ENCODE peak calls at places on chromosome 5, in six cellular contexts. W is uterus, A is IMR-90, I is colonic mucosa, K is tibial nerve, F is endothelial cell of umbilical vein. P is an unnamed sample.
A peak's percentile ranks its signal among the peaks of the same experiment; 100 is the strongest.

GRCh38 chr5:81556809-81557208 is 162.9 kb upstream of the ACOT12 start:
- DNase-seq in W (no peak), A (no peak), I (no peak), K (no peak), F (no peak), P (no peak)

GRCh38 chr5:177343777-177344176 is 7.7 kb downstream of the LMAN2 start:
- DNase-seq in W (no peak), A (no peak), I (no peak), K (no peak), F (no peak), P (no peak)

GRCh38 chr5:169411016-169411788 is 110.3 kb upstream of the SLIT3 start:
- DNase-seq in W (no peak), A (no peak), I (no peak), K (no peak), F (no peak), P (no peak)

GRCh38 chr5:114435885-114436299 is 74.0 kb downstream of the KCNN2 start:
- DNase-seq in W (no peak), A (no peak), I (no peak), K (no peak), F (no peak), P (no peak)

GRCh38 chr5:41408676-41409443 is 101.5 kb downstream of the PLCXD3 start:
- DNase-seq in W (no peak), A (peak; percentile 74), I (peak; percentile 20), K (no peak), F (no peak), P (no peak)

GRCh38 chr5:129670944-129671343 is 77.0 kb upstream of the MINAR2 start:
- DNase-seq in W (no peak), A (peak; percentile 70), I (no peak), K (no peak), F (peak; percentile 76), P (no peak)

GRCh38 chr5:35920890-35921289 is 17.5 kb downstream of the CAPSL start:
- DNase-seq in W (no peak), A (no peak), I (no peak), K (no peak), F (no peak), P (no peak)

GRCh38 chr5:143036146-143036927 is 266.2 kb downstream of the ARHGAP26 start:
- DNase-seq in W (no peak), A (no peak), I (no peak), K (no peak), F (no peak), P (no peak)

GRCh38 chr5:24644757-24645156 is at the start of gene CDH10:
- DNase-seq in W (no peak), A (no peak), I (no peak), K (no peak), F (no peak), P (no peak)

GRCh38 chr5:56516936-56517521 is 283.9 kb upstream of the ANKRD55 start:
- DNase-seq in W (no peak), A (peak; percentile 29), I (no peak), K (peak; percentile 43), F (peak; percentile 18), P (no peak)

GRCh38 chr5:75054110-75054930 is 2.0 kb upstream of the GCNT4 start:
- DNase-seq in W (peak; percentile 37), A (peak; percentile 34), I (peak; percentile 36), K (peak; percentile 30), F (no peak), P (peak; percentile 49)

GRCh38 chr5:113181853-113182490 is 205.4 kb downstream of the DCP2 start:
- DNase-seq in W (no peak), A (no peak), I (no peak), K (no peak), F (no peak), P (no peak)

GRCh38 chr5:126020770-126021169 is 402.4 kb upstream of the GRAMD2B start:
- DNase-seq in W (no peak), A (no peak), I (no peak), K (no peak), F (no peak), P (no peak)

GRCh38 chr5:135047347-135047695 is 13.3 kb upstream of the PITX1 start:
- DNase-seq in W (no peak), A (no peak), I (no peak), K (no peak), F (no peak), P (no peak)

GRCh38 chr5:8756498-8757084 is 789.3 kb downstream of the SEMA5A start:
- DNase-seq in W (no peak), A (peak; percentile 60), I (no peak), K (no peak), F (peak; percentile 29), P (no peak)

GRCh38 chr5:146040559-146040958 is 64.8 kb downstream of the PLAC8L1 start:
- DNase-seq in W (no peak), A (no peak), I (peak; percentile 48), K (no peak), F (no peak), P (no peak)

GRCh38 chr5:175337680-175338079 is 106.3 kb downstream of the DRD1 start:
- DNase-seq in W (no peak), A (no peak), I (no peak), K (no peak), F (no peak), P (no peak)

GRCh38 chr5:29469581-29469980 is 1723.9 kb upstream of the CDH6 start:
- DNase-seq in W (no peak), A (no peak), I (no peak), K (no peak), F (no peak), P (no peak)

GRCh38 chr5:59317772-59318205 is 575.7 kb downstream of the PDE4D start:
- DNase-seq in W (no peak), A (no peak), I (no peak), K (no peak), F (no peak), P (no peak)

GRCh38 chr5:72555871-72556270 is 48.7 kb upstream of the ZNF366 start:
- DNase-seq in W (no peak), A (no peak), I (no peak), K (no peak), F (no peak), P (no peak)

GRCh38 chr5:144315994-144316634 is 145.4 kb downstream of the KCTD16 start:
- DNase-seq in W (no peak), A (no peak), I (peak; percentile 78), K (no peak), F (no peak), P (no peak)

GRCh38 chr5:133520062-133520461 is 92.3 kb downstream of the FSTL4 start:
- DNase-seq in W (no peak), A (no peak), I (no peak), K (no peak), F (no peak), P (no peak)

DNA sequence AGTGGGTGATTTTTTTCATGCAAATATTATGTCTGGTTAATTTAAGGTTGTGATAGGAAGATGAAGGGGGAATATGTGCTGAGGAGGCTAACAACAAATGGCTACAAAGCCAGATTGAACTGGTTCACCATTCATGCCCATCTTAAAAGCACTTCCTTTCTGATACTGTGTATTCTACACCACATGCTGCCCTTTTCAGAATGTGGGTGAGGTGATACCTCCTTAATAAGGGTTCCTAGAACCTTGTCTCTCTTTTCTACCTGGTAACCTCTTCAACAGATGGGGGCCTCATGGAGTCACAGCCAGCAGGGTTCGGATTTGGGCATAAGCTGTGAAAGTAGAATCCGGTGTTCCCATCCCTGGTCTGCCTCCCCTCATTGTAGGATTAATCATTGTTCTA is 1064.0 kb upstream of the SEMA6A start:
- DNase-seq in W (no peak), A (no peak), I (no peak), K (no peak), F (no peak), P (no peak)
- TF ChIP-seq CTCF in W (no peak), A (no peak), I (no peak), K (no peak), F (no peak), P (no peak)

DNA sequence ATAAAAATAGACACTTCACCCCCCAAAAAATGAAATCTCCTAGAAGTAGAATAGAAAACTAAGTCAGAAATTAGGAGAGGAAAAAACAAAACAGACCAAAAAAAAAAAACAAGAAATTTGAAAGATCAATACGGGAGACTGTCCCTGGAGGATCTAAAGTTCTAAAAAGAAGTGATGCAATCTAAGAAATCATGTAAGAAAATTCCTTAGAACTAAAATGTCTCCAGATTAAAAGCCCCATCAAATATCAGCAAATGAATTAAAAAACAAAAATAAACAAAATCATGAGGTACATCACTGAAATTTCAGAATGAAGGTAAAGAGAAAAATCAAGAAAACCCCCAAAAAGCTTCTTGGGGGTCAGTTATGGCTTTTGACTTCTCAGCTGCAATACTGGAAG is 13.5 kb downstream of the FNIP1 start:
- DNase-seq in W (no peak), A (no peak), I (no peak), K (no peak), F (no peak), P (no peak)
- H3K4me1 ChIP-seq in W (peaks cover 8% of the 10 kb centered on the region), A (peaks cover 2% of the 10 kb centered on the region), I (no peaks in the 10 kb centered on the region), K (peaks cover 46% of the 10 kb centered on the region), F (no peaks in the 10 kb centered on the region), P (peaks cover 25% of the 10 kb centered on the region)

GRCh38 chr5:173191015-173191414 is 44.0 kb downstream of the NKX2-5 start:
- DNase-seq in W (no peak), A (no peak), I (no peak), K (no peak), F (no peak), P (no peak)

GRCh38 chr5:173188280-173188679 is 43.9 kb downstream of the BNIP1 start:
- DNase-seq in W (no peak), A (no peak), I (no peak), K (no peak), F (no peak), P (no peak)

GRCh38 chr5:173191561-173191960 is 43.4 kb downstream of the NKX2-5 start:
- DNase-seq in W (no peak), A (no peak), I (no peak), K (no peak), F (no peak), P (no peak)

DNA sequence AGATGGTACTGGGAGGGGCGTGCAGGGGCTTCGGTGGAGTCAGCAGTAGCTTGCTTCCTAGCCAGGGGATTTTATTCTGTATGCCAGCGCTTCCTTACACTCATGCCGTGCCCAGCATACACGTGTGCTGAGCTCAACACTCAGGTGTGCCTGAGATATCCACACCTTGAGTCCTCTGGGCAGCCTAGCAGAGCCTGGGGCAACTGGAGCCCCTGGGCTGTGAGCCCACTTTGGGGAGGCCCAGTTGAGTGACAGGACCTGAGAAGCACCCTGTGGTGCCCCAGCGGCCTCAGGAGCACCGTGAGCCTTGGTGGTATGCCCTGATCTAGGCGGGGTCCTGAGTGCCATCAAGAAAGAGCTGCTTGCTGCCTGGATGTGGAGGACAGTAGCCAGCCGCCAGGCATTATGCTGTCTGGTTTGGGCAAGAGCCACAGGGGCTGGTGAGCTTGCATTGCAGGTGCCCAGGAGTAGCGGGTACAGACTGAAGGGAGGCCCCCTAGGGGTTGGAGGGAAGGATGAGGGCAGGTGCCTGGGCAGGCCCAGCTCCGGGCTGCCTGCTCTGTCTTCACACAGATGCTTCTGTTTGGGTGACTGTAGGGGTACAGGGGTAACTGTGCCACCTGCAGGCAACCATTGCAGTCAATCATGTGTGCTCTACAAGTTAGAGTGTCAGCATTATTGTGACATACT is 42.9 kb downstream of the BNIP1 start:
- DNase-seq in W (no peak), A (no peak), I (no peak), K (no peak), F (no peak), P (no peak)
- TF ChIP-seq CTCF in W (no peak), A (no peak), I (no peak), K (no peak), F (peak; percentile 15), P (no peak)

DNA sequence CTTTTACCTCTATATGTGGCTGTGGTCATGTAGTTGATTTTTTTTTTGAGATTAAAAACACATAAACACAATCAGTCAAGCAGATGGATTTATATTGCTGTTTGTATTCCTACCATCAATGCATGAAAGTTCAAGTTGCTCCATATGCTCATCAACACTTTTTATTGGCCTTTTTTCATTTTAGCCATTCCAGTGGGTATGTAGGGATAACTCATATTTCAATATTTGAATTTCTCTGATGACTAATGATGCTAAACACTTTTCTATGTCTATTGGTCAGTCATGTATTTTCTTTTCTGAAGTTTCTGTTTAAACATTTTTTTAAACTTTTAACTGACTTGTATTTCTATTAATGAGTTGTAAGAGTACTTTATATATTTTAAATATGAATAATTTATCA is 445.4 kb upstream of the RGMB start:
- DNase-seq in W (no peak), A (no peak), I (no peak), K (no peak), F (no peak), P (no peak)
- H3K4me1 ChIP-seq in W (no peaks in the 10 kb centered on the region), A (no peaks in the 10 kb centered on the region), I (no peaks in the 10 kb centered on the region), K (no peaks in the 10 kb centered on the region), F (peaks cover 8% of the 10 kb centered on the region), P (no peaks in the 10 kb centered on the region)